ENCODE peak calls at places on chromosomes 4 and X, in ten cellular contexts. X is GM23248; S is iPS DF 6.9; F is cardiac muscle cell; E is AG04450; V is hepatocyte; B is psoas muscle; G is PC-9; A is fibroblast of lung; I is CD4-positive, alpha-beta memory T cell. Q is an unnamed sample. For H3K9me3, the result is how much of the 10 kb centered on the place peaks cover.

GRCh38 chr4:150769235-150769634 is 187.3 kb downstream of the MAB21L2 start:
- DNase-seq in B (no peak), X (peak), G (peak), V (peak), S (no peak), I (no peak), A (peak), E (peak), F (peak), Q (no peak)

GRCh38 chrX:123422875-123423274 is 238.8 kb downstream of the GRIA3 start:
- DNase-seq in B (no peak), A (peak), G (no peak), S (no peak), E (no peak), X (peak), F (peak), I (no peak), V (peak), Q (no peak)

GRCh38 chr4:92381640-92382039 is 77.9 kb downstream of the GRID2 start:
- DNase-seq in V (no peak), E (no peak), B (no peak), G (no peak), X (peak), A (peak), S (no peak), I (no peak), F (peak), Q (no peak)

GRCh38 chr4:138225477-138225876 is 16.7 kb downstream of the SLC7A11 start:
- DNase-seq in F (no peak), I (no peak), V (no peak), S (no peak), G (no peak), A (no peak), B (no peak), E (no peak), X (peak), Q (no peak)

GRCh38 chr4:7813674-7814073 is 126.0 kb downstream of the AFAP1 start:
- DNase-seq in G (no peak), V (no peak), A (peak), I (no peak), B (no peak), E (peak), S (no peak), X (peak), F (peak), Q (no peak)

GRCh38 chr4:15182600-15183222 is 180.4 kb downstream of the CPEB2 start:
- DNase-seq in S (no peak), V (no peak), B (no peak), A (no peak), X (peak), E (no peak), G (no peak), F (peak), I (no peak), Q (no peak)

GRCh38 chr4:183100298-183100599 is 1.2 kb downstream of the WWC2 start:
- DNase-seq in X (no peak), V (no peak), E (no peak), F (no peak), B (no peak), G (no peak), S (no peak), A (no peak), I (no peak), Q (no peak)

GRCh38 chr4:71602271-71602890 is 181.5 kb downstream of the GC start:
- DNase-seq in X (peak), G (no peak), I (no peak), A (no peak), F (no peak), E (peak), B (no peak), V (peak), S (no peak), Q (no peak)

GRCh38 chr4:92198711-92199110 is 105.1 kb upstream of the GRID2 start:
- DNase-seq in F (peak), V (no peak), X (peak), E (peak), B (no peak), A (peak), S (no peak), I (no peak), G (no peak), Q (no peak)

GRCh38 chrX:3712870-3713224 is 602 bp downstream of the PRKX start:
- DNase-seq in X (no peak), A (no peak), I (no peak), B (no peak), V (no peak), F (no peak), G (no peak), S (no peak), E (no peak), Q (no peak)

GRCh38 chrX:82757614-82758013 is 750.5 kb upstream of the POU3F4 start:
- DNase-seq in V (no peak), A (peak), G (no peak), B (no peak), I (no peak), S (no peak), E (no peak), X (no peak), F (no peak), Q (no peak)

GRCh38 chr4:61723492-61723891 is 523.4 kb downstream of the ADGRL3 start:
- DNase-seq in V (no peak), X (no peak), S (peak), A (no peak), I (no peak), G (no peak), B (no peak), F (no peak), E (no peak), Q (no peak)

GRCh38 chr4:103137446-103137827 is 37.8 kb upstream of the BDH2 start:
- DNase-seq in F (no peak), S (no peak), A (no peak), V (no peak), G (peak), B (no peak), I (no peak), E (no peak), X (peak), Q (no peak)

GRCh38 chr4:53885668-53886067 is 178.7 kb downstream of the CHIC2 start:
- DNase-seq in A (no peak), G (no peak), I (no peak), F (no peak), X (no peak), S (no peak), V (no peak), B (peak), E (no peak), Q (no peak)

GRCh38 chr4:132417220-132417619 is 731.9 kb upstream of the PCDH10 start:
- DNase-seq in F (no peak), I (no peak), E (no peak), S (peak), V (no peak), A (no peak), X (no peak), G (no peak), B (no peak), Q (no peak)
- H3K9me3 ChIP-seq in F (under half), I (under half), E (under half), S (under half), V (under half), A (under half), X (under half), G (under half), B (under half), Q (under half)

DNA sequence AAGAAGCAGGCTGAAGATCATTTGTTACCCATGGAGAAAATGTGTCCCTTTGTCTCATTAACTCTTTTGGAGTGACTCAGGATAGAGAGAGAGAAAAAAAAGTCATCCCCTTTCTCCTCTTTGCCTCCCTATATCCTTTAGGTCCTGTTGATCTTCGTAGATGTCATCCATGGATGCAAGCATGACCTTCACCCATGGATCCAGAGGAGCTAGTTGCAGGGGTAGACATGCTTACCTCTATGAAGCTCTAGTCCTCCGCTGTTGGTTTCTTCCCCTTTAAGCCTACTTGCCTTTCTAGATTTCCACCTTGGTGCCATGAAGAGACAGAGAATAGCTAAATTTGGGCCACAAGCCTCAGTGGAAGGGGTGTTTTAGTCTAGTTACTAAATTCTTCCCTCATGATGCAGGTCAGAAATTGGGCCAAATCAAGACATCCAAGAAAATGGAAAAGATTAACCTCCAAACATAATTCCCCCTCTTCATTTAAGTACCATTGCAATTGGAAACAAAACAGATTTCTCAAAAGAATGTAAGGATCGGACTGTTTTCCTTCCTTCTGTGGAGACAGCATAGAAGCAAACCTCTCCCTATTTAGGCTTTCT is 178.4 kb downstream of the TECRL start:
- DNase-seq in V (no peak), X (peak), G (no peak), E (no peak), F (peak), S (peak), A (peak), B (no peak), I (no peak), Q (no peak)
- H3K9me3 ChIP-seq in V (under half), X (under half), G (under half), E (under half), F (under half), S (under half), A (under half), B (under half), I (under half), Q (under half)

DNA sequence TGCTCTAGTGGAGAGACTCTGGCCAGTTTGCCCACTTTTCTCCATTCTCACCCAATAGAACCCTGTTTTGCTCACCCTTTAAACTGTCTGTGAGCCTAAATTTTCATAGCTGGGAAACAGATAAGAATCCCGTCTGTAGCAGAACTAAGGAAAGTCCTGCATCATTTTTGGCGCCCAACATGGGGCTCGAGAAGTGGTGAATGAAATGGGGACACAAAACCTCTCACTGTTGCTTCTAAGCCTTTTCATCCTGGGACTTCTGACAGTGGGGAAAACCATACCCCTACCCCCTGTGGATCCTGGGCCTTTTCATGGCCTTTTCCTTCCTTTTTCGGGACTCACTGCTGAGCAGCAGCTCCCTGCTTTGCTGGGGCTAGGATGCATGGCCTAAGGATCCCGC is 189.9 kb downstream of the INPP4B start:
- DNase-seq in S (no peak), V (no peak), F (peak), B (peak), I (peak), G (no peak), X (peak), A (peak), E (no peak), Q (no peak)
- H3K9me3 ChIP-seq in S (under half), V (under half), F (under half), B (half or more), I (under half), G (under half), X (under half), A (under half), E (under half), Q (under half)

GRCh38 chr4:55241461-55241860 is 104.6 kb upstream of the SRD5A3 start:
- DNase-seq in V (no peak), X (no peak), A (no peak), S (no peak), B (peak), G (no peak), I (no peak), E (no peak), F (no peak), Q (no peak)

GRCh38 chr4:55238407-55238806 is 107.6 kb upstream of the SRD5A3 start:
- DNase-seq in F (no peak), A (no peak), S (no peak), X (no peak), E (no peak), V (no peak), G (no peak), B (no peak), I (no peak), Q (no peak)

GRCh38 chr4:55237839-55238238 is 108.2 kb upstream of the SRD5A3 start:
- DNase-seq in A (no peak), V (no peak), B (no peak), E (no peak), G (no peak), F (no peak), S (no peak), I (no peak), X (no peak), Q (no peak)
- H3K9me3 ChIP-seq in A (under half), V (under half), B (under half), E (under half), G (under half), F (under half), S (under half), I (under half), X (under half), Q (under half)

GRCh38 chrX:81241753-81242152 is 39.9 kb downstream of the SH3BGRL start:
- DNase-seq in V (no peak), F (no peak), A (no peak), G (no peak), S (no peak), I (no peak), B (no peak), E (no peak), X (no peak), Q (no peak)
- H3K9me3 ChIP-seq in V (under half), F (under half), A (under half), G (under half), S (under half), I (under half), B (under half), E (under half), X (under half), Q (under half)

GRCh38 chrX:40104649-40105015 is 6.9 kb upstream of the BCOR start:
- DNase-seq in G (no peak), V (peak), A (peak), X (peak), F (peak), S (no peak), I (no peak), E (no peak), B (peak), Q (no peak)

GRCh38 chrX:40100537-40101429 is 3.0 kb upstream of the BCOR start:
- DNase-seq in E (no peak), A (no peak), B (no peak), S (no peak), I (no peak), X (no peak), G (no peak), V (no peak), F (no peak), Q (no peak)

GRCh38 chrX:40101430-40101802 is 3.7 kb upstream of the BCOR start:
- DNase-seq in X (no peak), E (no peak), G (no peak), A (no peak), I (no peak), B (no peak), V (no peak), F (no peak), S (no peak), Q (no peak)

GRCh38 chrX:40103565-40104323 is 6.0 kb upstream of the BCOR start:
- DNase-seq in X (no peak), F (no peak), G (no peak), V (peak), A (no peak), I (no peak), E (no peak), S (no peak), B (no peak), Q (no peak)

GRCh38 chrX:40102393-40103381 is 4.9 kb upstream of the BCOR start:
- DNase-seq in G (no peak), V (peak), E (no peak), B (no peak), A (no peak), F (no peak), X (no peak), S (no peak), I (no peak), Q (no peak)
- H3K9me3 ChIP-seq in G (under half), V (under half), E (under half), B (under half), A (under half), F (under half), X (under half), S (under half), I (under half), Q (under half)

GRCh38 chr4:478373-478772 is 20.6 kb downstream of the ZNF721 start:
- DNase-seq in E (no peak), G (no peak), X (peak), S (no peak), A (no peak), F (peak), B (no peak), I (no peak), V (no peak), Q (no peak)
- H3K9me3 ChIP-seq in E (under half), G (under half), X (under half), S (under half), A (under half), F (under half), B (under half), I (under half), V (under half), Q (under half)

GRCh38 chr4:404006-404405 is 66.4 kb downstream of the ZNF141 start:
- DNase-seq in S (no peak), E (no peak), X (no peak), G (no peak), V (no peak), I (no peak), B (no peak), A (no peak), F (no peak), Q (no peak)
- H3K9me3 ChIP-seq in S (under half), E (half or more), X (under half), G (under half), V (under half), I (under half), B (under half), A (under half), F (under half), Q (under half)

Q was measured in T-helper 17 cell.